ENCODE peak calls at places on chromosomes 2 and 18, in seven cellular contexts. F, T, C, J, G, I and L are unnamed samples.

GRCh38 chr2:19021100-19021476 is 337.3 kb downstream of the OSR1 start:
- DNase-seq in F (peak; percentile 84), T (peak; percentile 70), C (no peak), J (no peak), G (peak; percentile 92), I (no peak), L (no peak)

GRCh38 chr2:183209395-183210028 is 85.3 kb downstream of the NUP35 start:
- DNase-seq in F (no peak), T (no peak), C (no peak), J (no peak), G (no peak), I (no peak), L (no peak)

GRCh38 chr2:152635635-152636298 is 81.5 kb downstream of the PRPF40A start:
- DNase-seq in F (peak; percentile 53), T (peak; percentile 43), C (peak; percentile 7), J (peak; percentile 84), G (peak; percentile 54), I (peak; percentile 77), L (peak; percentile 87)

GRCh38 chr18:31039426-31039825 is 3.1 kb downstream of the DSC3 start:
- DNase-seq in F (no peak), T (no peak), C (no peak), J (no peak), G (no peak), I (no peak), L (no peak)

GRCh38 chr2:99397251-99397920 is 60.2 kb downstream of the EIF5B start:
- DNase-seq in F (no peak), T (no peak), C (no peak), J (no peak), G (no peak), I (no peak), L (no peak)

GRCh38 chr18:79601234-79601633 is 78.4 kb upstream of the CTDP1 start:
- DNase-seq in F (no peak), T (no peak), C (no peak), J (no peak), G (no peak), I (no peak), L (no peak)

GRCh38 chr18:23540867-23541266 is 37.6 kb downstream of the RMC1 start:
- DNase-seq in F (no peak), T (no peak), C (no peak), J (no peak), G (no peak), I (peak; percentile 15), L (no peak)

GRCh38 chr18:54607213-54607934 is 16.3 kb downstream of the DYNAP start:
- DNase-seq in F (peak; percentile 74), T (peak; percentile 70), C (no peak), J (no peak), G (no peak), I (no peak), L (no peak)

GRCh38 chr2:207835805-207836204 is 66.1 kb upstream of the FZD5 start:
- DNase-seq in F (no peak), T (no peak), C (no peak), J (no peak), G (no peak), I (no peak), L (peak; percentile 4)

GRCh38 chr2:5440147-5440546 is 252.0 kb upstream of the SOX11 start:
- DNase-seq in F (no peak), T (no peak), C (no peak), J (no peak), G (no peak), I (no peak), L (no peak)

GRCh38 chr2:27753744-27754588 is 17.6 kb upstream of the MRPL33 start:
- DNase-seq in F (peak; percentile 75), T (peak; percentile 75), C (no peak), J (peak; percentile 76), G (peak; percentile 81), I (peak; percentile 91), L (peak; percentile 91)

GRCh38 chr2:62296034-62296832 is 100.3 kb downstream of the B3GNT2 start:
- DNase-seq in F (no peak), T (no peak), C (no peak), J (no peak), G (no peak), I (no peak), L (no peak)

GRCh38 chr2:240299710-240300068 is 135.8 kb upstream of the GPC1 start:
- DNase-seq in F (no peak), T (no peak), C (no peak), J (no peak), G (no peak), I (no peak), L (peak; percentile 68)

GRCh38 chr2:40431600-40431955 is 20.3 kb downstream of the SLC8A1 start:
- DNase-seq in F (peak; percentile 59), T (no peak), C (no peak), J (no peak), G (peak; percentile 86), I (no peak), L (no peak)

GRCh38 chr2:127226520-127227263 is 6.6 kb upstream of the CYP27C1 start:
- DNase-seq in F (peak; percentile 99), T (peak; percentile 84), C (no peak), J (no peak), G (peak; percentile 91), I (peak; percentile 75), L (no peak)

GRCh38 chr2:85437488-85438290 is 19.2 kb downstream of the SH2D6 start:
- DNase-seq in F (peak; percentile 70), T (peak; percentile 85), C (no peak), J (peak; percentile 59), G (peak; percentile 77), I (peak; percentile 80), L (peak; percentile 90)

GRCh38 chr2:71801969-71802368 is 345.7 kb downstream of the CYP26B1 start:
- DNase-seq in F (peak; percentile 66), T (no peak), C (no peak), J (peak; percentile 20), G (peak; percentile 69), I (peak; percentile 9), L (no peak)

GRCh38 chr2:11764359-11764758 is 17.9 kb downstream of the LPIN1 start:
- DNase-seq in F (no peak), T (no peak), C (no peak), J (no peak), G (no peak), I (no peak), L (no peak)

GRCh38 chr2:105896765-105897163 is 152.1 kb downstream of the NCK2 start:
- DNase-seq in F (no peak), T (no peak), C (no peak), J (no peak), G (no peak), I (no peak), L (no peak)

GRCh38 chr2:95372216-95372829 is 30.2 kb upstream of the FAHD2A start:
- DNase-seq in F (no peak), T (no peak), C (no peak), J (no peak), G (no peak), I (no peak), L (no peak)

GRCh38 chr18:11246883-11247282 is 97.5 kb upstream of the PIEZO2 start:
- DNase-seq in F (no peak), T (no peak), C (no peak), J (no peak), G (peak; percentile 11), I (no peak), L (no peak)

GRCh38 chr18:2547477-2548087 is 23.7 kb downstream of the METTL4 start:
- DNase-seq in F (peak; percentile 51), T (peak; percentile 53), C (no peak), J (no peak), G (peak; percentile 50), I (no peak), L (no peak)

GRCh38 chr2:130183500-130184373 is 1.7 kb downstream of the MZT2B start:
- DNase-seq in F (no peak), T (no peak), C (no peak), J (peak; percentile 46), G (peak; percentile 30), I (no peak), L (no peak)

GRCh38 chr2:200814276-200814815 is 2.6 kb downstream of the BZW1 start:
- DNase-seq in F (no peak), T (no peak), C (no peak), J (no peak), G (no peak), I (peak; percentile 56), L (no peak)

GRCh38 chr2:8847400-8847799 is 10.0 kb upstream of the KIDINS220 start:
- DNase-seq in F (no peak), T (no peak), C (no peak), J (no peak), G (no peak), I (no peak), L (no peak)

GRCh38 chr2:106997204-106997603 is 111.2 kb upstream of the ST6GAL2 start:
- DNase-seq in F (no peak), T (peak; percentile 64), C (no peak), J (no peak), G (no peak), I (no peak), L (no peak)

GRCh38 chr2:241503776-241504392 is 4.5 kb downstream of the STK25 start:
- DNase-seq in F (no peak), T (no peak), C (no peak), J (no peak), G (no peak), I (no peak), L (no peak)

GRCh38 chr2:12615509-12615908 is 101.2 kb upstream of the TRIB2 start:
- DNase-seq in F (no peak), T (no peak), C (no peak), J (no peak), G (no peak), I (no peak), L (no peak)

GRCh38 chr2:59754336-59754735 is 799.1 kb downstream of the BCL11A start:
- DNase-seq in F (no peak), T (no peak), C (no peak), J (no peak), G (no peak), I (no peak), L (no peak)

GRCh38 chr2:113233593-113234550 is 44.8 kb downstream of the PAX8 start:
- DNase-seq in F (peak; percentile 59), T (peak; percentile 61), C (no peak), J (no peak), G (peak; percentile 52), I (no peak), L (no peak)

GRCh38 chr2:198004173-198004572 is 199.8 kb downstream of the PLCL1 start:
- DNase-seq in F (no peak), T (no peak), C (no peak), J (no peak), G (peak; percentile 23), I (no peak), L (no peak)

GRCh38 chr18:10164241-10165160 is 250.7 kb downstream of the VAPA start:
- DNase-seq in F (no peak), T (no peak), C (no peak), J (no peak), G (no peak), I (no peak), L (no peak)